ENCODE peak calls at places on chromosomes 13 and 19, in four cellular contexts. S is lower lobe of right lung, X is colonic mucosa, K is psoas muscle. T is an unnamed sample.

GRCh38 chr19:17079710-17080440 is 4.3 kb downstream of the MYO9B start:
- DNase-seq in K (peak; percentile 86), X (peak; percentile 43), S (peak; percentile 60), T (peak; percentile 85)

GRCh38 chr19:17385878-17386611 is 8.0 kb downstream of the CCDC194 start:
- DNase-seq in X (peak; percentile 63), K (peak; percentile 82), S (peak; percentile 79), T (peak; percentile 88)

GRCh38 chr19:55279773-55280643 is at the start of gene HSPBP1:
- DNase-seq in X (peak; percentile 97), S (peak; percentile 94), K (peak; percentile 94), T (peak; percentile 97)

GRCh38 chr13:32264407-32264806 is 50.8 kb downstream of the ZAR1L start:
- DNase-seq in X (no peak), K (peak; percentile 58), S (no peak), T (peak; percentile 80)

GRCh38 chr13:30798776-30799625 is 63.7 kb downstream of the ALOX5AP start:
- DNase-seq in K (no peak), X (no peak), S (no peak), T (no peak)

GRCh38 chr19:45913874-45914830 is at the start of gene NANOS2:
- DNase-seq in K (peak; percentile 58), S (no peak), X (no peak), T (no peak)

GRCh38 chr19:55369651-55370304 is 485 bp downstream of the IL11 start:
- DNase-seq in K (no peak), X (no peak), S (peak; percentile 50), T (no peak)

GRCh38 chr13:108155185-108156106 is 59.9 kb downstream of the LIG4 start:
- DNase-seq in K (no peak), S (peak; percentile 57), X (peak; percentile 77), T (peak; percentile 35)

GRCh38 chr19:18856385-18857126 is 24.8 kb downstream of the UPF1 start:
- DNase-seq in K (no peak), S (no peak), X (no peak), T (no peak)

GRCh38 chr19:40523322-40524047 is 53.2 kb upstream of the SHKBP1 start:
- DNase-seq in K (peak; percentile 62), S (peak; percentile 73), X (peak; percentile 79), T (peak; percentile 67)

GRCh38 chr19:32809754-32810153 is 59.8 kb downstream of the SLC7A9 start:
- DNase-seq in K (no peak), X (no peak), S (no peak), T (no peak)

GRCh38 chr13:45393941-45394570 is 24.1 kb downstream of the SLC25A30 start:
- DNase-seq in S (no peak), X (no peak), K (no peak), T (peak; percentile 68)

DNA sequence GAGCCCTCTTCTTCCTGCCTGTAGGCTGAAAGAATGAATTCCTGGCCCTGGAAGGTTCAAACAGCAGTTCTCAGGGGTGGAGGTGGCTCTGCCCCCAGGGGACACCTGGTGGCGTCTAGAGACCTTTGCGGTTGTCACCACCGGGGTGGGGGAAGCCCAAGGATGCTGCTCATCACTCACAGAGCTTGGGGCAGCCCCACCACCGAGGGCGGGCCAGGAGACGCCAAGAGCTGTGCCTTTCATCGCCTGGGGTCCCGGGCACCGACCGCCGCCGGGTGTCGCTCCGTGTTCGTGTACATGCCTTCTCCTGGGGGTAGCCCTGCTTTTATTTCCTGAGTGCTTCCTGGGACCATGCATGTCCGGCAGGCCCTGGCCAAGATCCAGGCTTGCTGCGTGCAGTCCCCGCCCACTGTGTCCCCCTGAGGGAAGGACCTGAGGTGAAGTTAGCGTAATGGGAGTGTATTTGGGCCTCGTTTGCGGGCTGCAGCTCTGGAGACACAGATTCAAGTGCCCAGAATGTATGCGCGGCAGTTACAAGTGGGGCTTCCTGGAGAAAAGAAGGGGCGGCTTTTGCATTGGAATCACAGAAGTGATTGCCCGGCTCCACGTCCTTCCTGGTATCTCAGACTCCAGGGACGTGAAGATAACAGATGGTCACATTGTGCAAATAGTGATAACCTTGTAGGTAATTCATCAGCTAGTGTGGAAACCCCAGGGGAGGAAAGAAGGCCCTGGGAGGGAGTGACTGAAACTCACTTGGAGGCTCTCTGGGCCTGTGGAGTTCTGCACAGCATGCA is 7.8 kb downstream of the DOT1L start:
- DNase-seq in S (peak; percentile 60), K (no peak), X (no peak), T (peak; percentile 87)
- H3K4me3 ChIP-seq in S (no peak overlapping the region), K (no peak overlapping the region), X (no peak overlapping the region), T (no peak overlapping the region)

GRCh38 chr13:90997951-90998350 is 349.5 kb upstream of the MIR17HG start:
- DNase-seq in S (no peak), X (no peak), K (no peak), T (no peak)
- H3K4me1 ChIP-seq in S (no peaks in the 10 kb centered on the region), X (no peaks in the 10 kb centered on the region), K (no peaks in the 10 kb centered on the region), T (peaks cover 2% of the 10 kb centered on the region)

DNA sequence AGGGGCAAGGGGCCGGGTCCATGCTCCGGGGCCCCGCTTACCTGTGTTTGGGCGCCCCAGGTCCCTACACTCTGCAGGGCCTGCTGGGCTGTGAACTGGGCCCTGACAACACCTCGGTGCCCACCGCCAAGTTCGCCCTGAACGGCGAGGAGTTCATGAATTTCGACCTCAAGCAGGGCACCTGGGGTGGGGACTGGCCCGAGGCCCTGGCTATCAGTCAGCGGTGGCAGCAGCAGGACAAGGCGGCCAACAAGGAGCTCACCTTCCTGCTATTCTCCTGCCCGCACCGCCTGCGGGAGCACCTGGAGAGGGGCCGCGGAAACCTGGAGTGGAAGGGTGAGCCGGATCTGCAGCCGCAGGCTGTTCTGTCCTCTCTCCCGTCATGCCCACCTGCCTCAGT is 1.7 kb downstream of the FCGRT start:
- DNase-seq in X (no peak), K (no peak), S (no peak), T (no peak)
- H3K4me3 ChIP-seq in X (peak overlapping the region; percentile 68), K (peak overlapping the region; percentile 93), S (peak overlapping the region; percentile 85), T (no peak overlapping the region)

GRCh38 chr19:11194657-11195056 is 2.7 kb downstream of the KANK2 start:
- DNase-seq in X (no peak), S (no peak), K (no peak), T (no peak)

GRCh38 chr19:11191934-11192333 is 5.4 kb downstream of the KANK2 start:
- DNase-seq in X (no peak), K (no peak), S (no peak), T (no peak)

GRCh38 chr19:11195169-11195568 is 2.2 kb downstream of the KANK2 start:
- DNase-seq in X (no peak), S (no peak), K (peak; percentile 66), T (peak; percentile 79)

GRCh38 chr19:11194173-11194572 is 3.2 kb downstream of the KANK2 start:
- DNase-seq in S (no peak), X (no peak), K (no peak), T (no peak)

DNA sequence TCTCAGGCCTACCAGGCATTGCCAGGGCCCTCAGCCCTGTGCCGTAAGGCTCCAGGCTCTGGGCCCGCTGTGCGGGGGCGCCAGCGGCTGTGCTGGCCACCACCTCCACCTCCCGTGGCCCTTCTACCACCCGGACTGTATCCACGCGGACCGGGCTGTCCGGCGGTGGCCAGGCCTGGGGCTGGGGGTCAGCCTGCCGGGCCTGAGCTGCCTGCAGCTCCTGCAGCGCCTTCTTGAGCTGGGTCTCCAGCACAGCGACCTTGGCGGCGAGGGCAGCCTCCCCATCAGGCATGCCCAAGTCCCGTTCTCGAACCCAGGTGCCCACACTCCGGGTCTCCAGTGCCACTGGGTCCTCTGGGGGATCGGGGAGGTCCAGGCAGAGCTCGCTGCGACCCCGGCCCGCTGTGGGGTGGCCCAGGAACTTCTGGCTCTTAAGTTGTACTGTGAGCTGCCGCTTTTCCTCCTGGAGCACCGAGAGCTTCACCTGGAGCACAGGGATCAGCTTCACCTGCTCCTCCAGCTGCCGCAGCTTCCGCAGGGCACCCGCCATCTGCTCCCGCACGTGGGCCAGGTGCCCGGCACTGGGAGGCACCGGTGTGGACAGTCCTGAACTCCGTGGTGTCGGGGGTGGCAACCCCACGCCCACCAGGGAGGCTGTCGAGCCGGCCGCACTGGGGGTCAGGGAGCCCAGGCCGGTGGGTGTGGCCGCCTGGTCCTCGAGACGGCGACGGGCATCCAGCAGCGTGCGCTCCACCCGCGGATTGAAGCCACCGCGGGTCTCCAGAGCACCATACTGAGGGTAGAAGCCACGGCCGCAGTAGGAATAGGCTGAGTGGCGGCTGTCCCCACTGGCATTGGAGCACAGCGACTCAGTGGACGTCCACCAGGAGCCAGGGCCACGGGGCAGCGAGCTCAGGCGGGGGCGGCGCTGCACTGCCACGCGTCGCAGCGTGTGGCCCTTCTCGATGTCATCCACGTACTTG is 4.1 kb downstream of the KANK2 start:
- DNase-seq in X (no peak), K (no peak), S (no peak), T (no peak)
- H3K4me1 ChIP-seq in X (no peaks in the 10 kb centered on the region), K (peaks cover 27% of the 10 kb centered on the region), S (peaks cover 69% of the 10 kb centered on the region), T (peaks cover 13% of the 10 kb centered on the region)

DNA sequence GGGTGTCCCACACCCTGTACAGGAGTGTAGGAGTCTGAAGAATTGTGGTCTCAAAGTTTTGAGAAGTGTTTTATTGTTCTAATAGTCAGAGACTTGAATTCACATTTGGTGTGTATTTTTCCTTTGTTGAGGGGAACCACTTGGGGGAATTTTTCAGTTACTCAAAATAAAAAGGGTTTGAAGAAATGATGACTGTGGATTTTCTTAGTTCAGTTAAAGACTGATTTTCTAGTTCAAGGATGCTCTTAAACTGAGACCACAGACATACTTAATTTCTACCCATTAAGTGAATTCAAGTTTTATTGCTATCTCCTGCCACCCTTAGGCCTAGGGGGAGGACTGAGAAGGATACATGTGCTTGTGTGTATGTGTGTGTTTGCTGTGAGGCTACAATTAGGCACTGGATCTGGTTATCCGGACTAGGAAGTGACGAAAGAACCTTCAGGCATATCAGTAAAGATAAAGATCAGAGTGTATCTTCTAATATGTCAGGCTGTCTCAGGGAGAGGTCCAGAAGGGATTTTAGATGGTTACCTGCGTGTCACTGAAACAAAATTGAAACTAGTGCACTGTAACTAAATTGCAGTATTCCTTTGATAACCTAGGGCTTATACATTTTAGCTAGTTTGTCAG is 234.9 kb upstream of the DACH1 start:
- DNase-seq in K (no peak), X (no peak), S (no peak), T (no peak)
- H3K4me3 ChIP-seq in K (no peak overlapping the region), X (no peak overlapping the region), S (no peak overlapping the region), T (no peak overlapping the region)

GRCh38 chr19:58582985-58583384 is 9.8 kb upstream of the MZF1 start:
- DNase-seq in S (no peak), K (no peak), X (no peak), T (peak; percentile 20)

GRCh38 chr19:58581227-58582141 is 8.3 kb upstream of the MZF1 start:
- DNase-seq in X (peak; percentile 84), S (peak; percentile 92), K (peak; percentile 93), T (peak; percentile 94)

GRCh38 chr19:58586131-58586765 is 13.1 kb upstream of the MZF1 start:
- DNase-seq in K (no peak), X (no peak), S (no peak), T (peak; percentile 28)

GRCh38 chr19:58585442-58586130 is 12.5 kb upstream of the MZF1 start:
- DNase-seq in X (no peak), K (no peak), S (no peak), T (no peak)

GRCh38 chr19:58584498-58585441 is 11.6 kb upstream of the MZF1 start:
- DNase-seq in K (no peak), S (no peak), X (no peak), T (peak; percentile 24)
- H3K4me1 ChIP-seq in K (peaks cover 4% of the 10 kb centered on the region), S (peaks cover 8% of the 10 kb centered on the region), X (no peaks in the 10 kb centered on the region), T (no peaks in the 10 kb centered on the region)